ENCODE peak calls at places on chromosomes 4 and X, in seven cellular contexts. K is sigmoid colon, L is heart left ventricle, E is uterus, S is Peyer's patch, H is lower leg skin, F is ovary. N is an unnamed sample.

GRCh38 chr4:2761035-2761923 is 5.1 kb upstream of the TNIP2 start:
- DNase-seq in H (no peak), S (peak), K (peak), F (no peak), E (no peak), L (no peak), N (no peak)

GRCh38 chr4:152454398-152455011 is 81.4 kb downstream of the FBXW7 start:
- DNase-seq in E (no peak), F (no peak), H (no peak), K (no peak), L (no peak), S (no peak), N (no peak)

GRCh38 chrX:80572636-80573035 is 152.4 kb downstream of the TENT5D start:
- DNase-seq in K (no peak), E (no peak), S (no peak), L (no peak), F (no peak), H (no peak), N (no peak)

GRCh38 chr4:24174622-24175021 is 284.8 kb upstream of the PPARGC1A start:
- DNase-seq in H (no peak), E (no peak), S (no peak), K (no peak), F (no peak), L (no peak), N (no peak)

GRCh38 chrX:1108451-1109445 is 103.7 kb downstream of the CRLF2 start:
- DNase-seq in E (no peak), L (no peak), H (peak), S (no peak), K (no peak), F (no peak), N (no peak)

GRCh38 chr4:128308986-128309385 is 21.4 kb upstream of the PGRMC2 start:
- DNase-seq in F (no peak), E (no peak), L (no peak), H (no peak), S (no peak), K (no peak), N (no peak)

GRCh38 chrX:397575-397974 is 10.9 kb upstream of the PPP2R3B start:
- DNase-seq in H (no peak), K (no peak), E (no peak), S (no peak), L (no peak), F (peak), N (peak)

GRCh38 chr4:188002346-188002745 is 6.8 kb downstream of the ZFP42 start:
- DNase-seq in L (no peak), S (no peak), K (no peak), E (no peak), F (no peak), H (no peak), N (no peak)

GRCh38 chr4:106343865-106344264 is 24.7 kb downstream of the GIMD1 start:
- DNase-seq in K (no peak), L (no peak), S (no peak), F (no peak), H (no peak), E (no peak), N (no peak)

GRCh38 chr4:38311495-38311894 is 351.3 kb downstream of the PTTG2 start:
- DNase-seq in K (no peak), F (no peak), S (no peak), E (no peak), L (no peak), H (no peak), N (no peak)

GRCh38 chr4:88697588-88698329 is at the start of gene NAP1L5:
- DNase-seq in L (peak), F (peak), H (peak), S (peak), E (peak), K (peak), N (peak)

GRCh38 chrX:150036181-150036580 is 97.9 kb upstream of the EOLA2 start:
- DNase-seq in E (no peak), K (no peak), L (no peak), F (no peak), H (no peak), S (no peak), N (no peak)

GRCh38 chr4:2834001-2834921 is 9.4 kb upstream of the ADD1 start:
- DNase-seq in H (peak), E (no peak), K (peak), F (peak), S (peak), L (peak), N (peak)

GRCh38 chr4:5891563-5892320 is 1.1 kb downstream of the CRMP1 start:
- DNase-seq in E (no peak), F (no peak), S (no peak), H (no peak), K (no peak), L (no peak), N (no peak)

GRCh38 chr4:73964862-73965611 is 16.8 kb downstream of the PF4 start:
- DNase-seq in K (no peak), H (no peak), S (peak), F (no peak), L (no peak), E (no peak), N (no peak)

DNA sequence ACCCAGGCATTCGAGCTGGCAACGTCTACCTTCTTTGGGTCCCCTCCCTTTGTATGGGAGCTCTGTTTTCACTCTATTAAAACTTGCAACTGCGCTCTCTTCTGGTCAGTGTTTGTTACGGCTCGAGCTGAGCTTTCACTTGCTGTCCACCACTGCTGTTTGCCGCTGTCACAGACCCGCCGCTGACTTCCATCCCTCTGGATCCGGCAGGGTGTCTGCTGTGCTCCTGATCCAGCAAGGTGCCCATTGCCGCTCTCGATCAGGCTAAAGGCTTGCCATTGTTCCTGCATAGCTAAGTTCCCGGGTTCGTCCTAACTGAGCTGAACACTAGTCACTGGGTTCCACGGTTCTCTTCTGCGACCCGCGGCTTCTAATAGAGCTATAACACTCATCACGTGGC is 183.5 kb upstream of the GALNTL6 start:
- DNase-seq in L (no peak), K (no peak), E (no peak), H (no peak), S (no peak), F (no peak), N (no peak)
- H3K4me3 ChIP-seq in L (no peak), K (no peak), E (no peak), H (no peak), S (no peak), F (no peak), N (no peak)

GRCh38 chr4:40553995-40554394 is 75.7 kb downstream of the RBM47 start:
- DNase-seq in S (no peak), H (no peak), F (no peak), L (no peak), K (no peak), E (no peak), N (no peak)
- TF ChIP-seq POLR2A in S (no peak), H (no peak), F (no peak), L (no peak), K (no peak), E (no peak), N (no peak)

GRCh38 chrX:119132961-119133360 is 5.3 kb upstream of the KIAA1210 start:
- DNase-seq in K (no peak), S (no peak), L (no peak), H (no peak), E (no peak), F (no peak), N (no peak)
- H3K4me3 ChIP-seq in K (no peak), S (no peak), L (no peak), H (no peak), E (no peak), F (no peak), N (no peak)

GRCh38 chr4:184265566-184266351 is 48.1 kb upstream of the ENPP6 start:
- DNase-seq in L (no peak), S (peak), H (peak), E (no peak), F (no peak), K (no peak), N (no peak)
- TF ChIP-seq POLR2A in L (no peak), S (peak), H (no peak), E (no peak), F (no peak), K (no peak), N (no peak)

DNA sequence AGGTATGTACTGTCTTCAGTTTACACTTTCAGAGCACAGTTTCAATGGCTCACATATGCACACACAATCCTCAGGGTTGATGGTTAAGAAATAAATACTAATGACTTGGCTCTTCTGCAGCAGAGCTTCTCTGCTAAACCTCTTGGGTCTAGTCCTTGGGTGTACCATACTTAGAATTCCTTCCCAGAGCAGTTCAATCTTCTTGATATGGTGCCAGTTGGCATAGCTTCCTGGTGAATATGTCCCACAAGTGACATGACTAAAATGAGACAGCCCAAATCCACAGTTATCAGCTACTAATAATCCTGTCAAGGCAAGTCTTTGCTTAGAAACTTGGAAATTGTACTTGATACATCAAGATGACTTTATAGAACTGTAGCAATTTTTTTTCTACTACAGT is 654.4 kb downstream of the IQCM start:
- DNase-seq in F (no peak), L (no peak), H (no peak), S (no peak), E (no peak), K (no peak), N (no peak)
- H3K4me3 ChIP-seq in F (no peak), L (no peak), H (no peak), S (no peak), E (no peak), K (no peak), N (no peak)

GRCh38 chr4:99120501-99120900 is 23.6 kb downstream of the ADH4 start:
- DNase-seq in K (no peak), L (no peak), F (no peak), E (no peak), S (no peak), H (no peak), N (no peak)
- TF ChIP-seq POLR2A in K (no peak), L (no peak), F (no peak), E (no peak), S (no peak), H (no peak), N (no peak)

N was measured in gastrocnemius medialis.